ENCODE peak calls at places on chromosomes 1 and 21, in eight cellular contexts. Y, D, C, R, H, A, B and F are unnamed samples.

GRCh38 chr1:206909167-206909882 is 12.1 kb downstream of the IL24 start:
- DNase-seq in Y (no peak), D (peak; percentile 45), C (peak; percentile 64), R (no peak), H (no peak), A (peak; percentile 85), B (peak; percentile 97), F (no peak)

GRCh38 chr1:180937624-180938225 is 25.0 kb downstream of the KIAA1614 start:
- DNase-seq in Y (no peak), D (no peak), C (no peak), R (no peak), H (no peak), A (no peak), B (peak; percentile 15), F (no peak)

GRCh38 chr1:166974647-166975345 is 544 bp downstream of the ILDR2 start:
- DNase-seq in Y (no peak), D (peak; percentile 16), C (no peak), R (no peak), H (no peak), A (no peak), B (no peak), F (no peak)

GRCh38 chr1:221868894-221869293 is 127.0 kb upstream of the DUSP10 start:
- DNase-seq in Y (no peak), D (peak; percentile 90), C (no peak), R (no peak), H (peak; percentile 87), A (peak; percentile 87), B (no peak), F (peak; percentile 83)

GRCh38 chr1:40868051-40868723 is 6.0 kb upstream of the CITED4 start:
- DNase-seq in Y (no peak), D (peak; percentile 82), C (no peak), R (no peak), H (peak; percentile 84), A (peak; percentile 89), B (no peak), F (peak; percentile 59)

GRCh38 chr21:33330726-33331125 is 6.0 kb downstream of the IFNAR1 start:
- DNase-seq in Y (no peak), D (no peak), C (no peak), R (no peak), H (no peak), A (no peak), B (no peak), F (no peak)

GRCh38 chr21:29243188-29243587 is 55.5 kb upstream of the BACH1 start:
- DNase-seq in Y (no peak), D (no peak), C (no peak), R (no peak), H (no peak), A (no peak), B (no peak), F (no peak)

GRCh38 chr1:30634507-30634906 is 88.9 kb downstream of the MATN1 start:
- DNase-seq in Y (no peak), D (no peak), C (no peak), R (no peak), H (no peak), A (no peak), B (no peak), F (no peak)

GRCh38 chr1:85319931-85320330 is 43.5 kb upstream of the BCL10 start:
- DNase-seq in Y (no peak), D (no peak), C (no peak), R (no peak), H (no peak), A (peak; percentile 75), B (no peak), F (no peak)

GRCh38 chr1:54284781-54285563 is 85.0 kb downstream of the MRPL37 start:
- DNase-seq in Y (no peak), D (no peak), C (no peak), R (no peak), H (no peak), A (no peak), B (peak; percentile 35), F (no peak)

GRCh38 chr1:26181586-26182371 is 4.5 kb downstream of the CNKSR1 start:
- DNase-seq in Y (no peak), D (no peak), C (no peak), R (no peak), H (peak; percentile 13), A (peak; percentile 95), B (no peak), F (peak; percentile 48)

GRCh38 chr1:26180010-26180506 is 2.8 kb downstream of the CNKSR1 start:
- DNase-seq in Y (no peak), D (no peak), C (no peak), R (no peak), H (no peak), A (no peak), B (no peak), F (no peak)

GRCh38 chr1:26182372-26182675 is 5.0 kb downstream of the CNKSR1 start:
- DNase-seq in Y (no peak), D (no peak), C (no peak), R (no peak), H (no peak), A (no peak), B (no peak), F (no peak)

GRCh38 chr1:26175346-26175745 is 1.9 kb upstream of the CNKSR1 start:
- DNase-seq in Y (no peak), D (no peak), C (no peak), R (no peak), H (no peak), A (no peak), B (no peak), F (no peak)

DNA sequence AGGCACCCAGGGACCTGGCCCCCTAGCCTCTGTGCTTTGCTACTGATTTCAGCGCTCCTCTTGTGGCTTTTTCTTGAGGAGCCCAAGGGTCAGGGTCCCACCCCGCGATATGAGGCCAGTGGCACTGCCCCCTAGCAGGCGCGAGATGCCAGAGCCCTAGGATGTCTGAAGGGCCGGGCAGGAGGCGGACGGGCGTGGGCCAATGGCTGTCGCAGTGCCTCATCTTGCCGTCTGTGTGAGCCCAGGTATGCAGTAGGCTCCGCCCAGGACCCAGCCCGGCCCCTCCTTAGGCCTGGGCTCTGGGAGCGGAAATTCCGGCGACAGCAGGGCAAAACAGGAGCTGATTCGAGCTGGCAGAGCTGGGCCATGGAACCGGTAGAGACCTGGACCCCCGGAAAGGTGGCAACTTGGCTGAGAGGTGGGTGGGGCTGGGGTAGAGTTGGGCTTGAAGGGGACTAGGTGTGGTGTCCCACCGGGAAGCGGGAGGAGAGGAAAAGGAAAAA is at the start of gene CNKSR1:
- DNase-seq in Y (peak; percentile 84), D (no peak), C (no peak), R (no peak), H (no peak), A (peak; percentile 91), B (peak; percentile 86), F (no peak)
- TF ChIP-seq CTCF in Y (peak; percentile 71), D (no peak), C (no peak), R (no peak), H (no peak), A (peak; percentile 24), B (no peak), F (no peak)

GRCh38 chr1:115041654-115042053 is 12.0 kb downstream of the TSHB start:
- DNase-seq in Y (peak; percentile 46), D (no peak), C (no peak), R (peak; percentile 35), H (no peak), A (peak; percentile 70), B (peak; percentile 41), F (no peak)

GRCh38 chr1:115035652-115036051 is 6.0 kb downstream of the TSHB start:
- DNase-seq in Y (no peak), D (no peak), C (no peak), R (no peak), H (no peak), A (no peak), B (no peak), F (no peak)

GRCh38 chr1:115036814-115037535 is 7.3 kb downstream of the TSHB start:
- DNase-seq in Y (no peak), D (no peak), C (no peak), R (no peak), H (no peak), A (no peak), B (no peak), F (no peak)

DNA sequence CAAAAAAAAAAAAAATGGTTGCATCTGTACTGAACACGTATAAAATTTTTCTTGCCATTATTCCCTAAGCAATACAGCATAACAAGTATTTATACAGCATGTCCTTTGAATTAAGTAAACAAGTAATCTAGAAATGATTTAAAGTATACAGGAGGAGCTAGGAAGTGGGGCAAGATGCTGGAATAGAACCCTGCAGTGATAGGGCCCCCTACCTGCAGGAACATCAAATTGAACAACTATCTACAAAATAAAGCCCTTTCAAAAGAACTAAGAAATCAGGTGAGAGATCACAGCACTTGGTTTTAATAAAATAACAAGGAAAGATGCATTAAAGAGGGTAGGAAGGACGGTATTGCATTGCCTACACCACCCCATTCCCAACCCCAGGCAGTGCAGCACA is 10.9 kb downstream of the TSHB start:
- DNase-seq in Y (no peak), D (no peak), C (no peak), R (no peak), H (no peak), A (peak; percentile 24), B (no peak), F (no peak)
- TF ChIP-seq CTCF in Y (peak; percentile 47), D (no peak), C (no peak), R (peak; percentile 25), H (no peak), A (peak; percentile 17), B (no peak), F (no peak)

GRCh38 chr21:24076179-24076578 is 1531.1 kb downstream of the MRPL39 start:
- DNase-seq in Y (no peak), D (peak; percentile 0), C (no peak), R (no peak), H (peak; percentile 52), A (no peak), B (no peak), F (peak; percentile 2)
- TF ChIP-seq CTCF in Y (no peak), D (no peak), C (no peak), R (no peak), H (peak; percentile 40), A (no peak), B (no peak), F (no peak)

DNA sequence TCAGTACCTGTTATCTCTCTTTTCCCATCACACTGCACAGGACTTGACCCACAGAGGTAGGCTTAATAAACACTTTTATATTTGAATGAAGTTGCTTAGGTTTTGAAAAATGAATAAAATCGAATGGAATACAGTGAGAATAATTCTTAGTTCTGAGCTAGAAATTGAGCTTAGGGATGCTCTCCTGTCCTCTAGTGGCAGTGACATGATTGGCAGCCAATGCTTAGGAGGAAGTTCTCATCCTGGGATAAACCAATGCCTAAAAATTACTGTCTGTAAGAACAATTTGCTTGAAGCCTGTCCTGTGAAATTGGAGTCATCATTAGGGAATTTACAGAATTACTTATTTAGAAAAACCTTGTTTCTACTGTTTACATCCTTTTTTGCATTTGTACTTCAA is 21.3 kb upstream of the CYP4X1 start:
- DNase-seq in Y (no peak), D (no peak), C (no peak), R (no peak), H (no peak), A (peak; percentile 21), B (no peak), F (no peak)
- TF ChIP-seq CTCF in Y (peak; percentile 59), D (no peak), C (no peak), R (peak; percentile 46), H (no peak), A (peak; percentile 79), B (peak; percentile 20), F (no peak)

DNA sequence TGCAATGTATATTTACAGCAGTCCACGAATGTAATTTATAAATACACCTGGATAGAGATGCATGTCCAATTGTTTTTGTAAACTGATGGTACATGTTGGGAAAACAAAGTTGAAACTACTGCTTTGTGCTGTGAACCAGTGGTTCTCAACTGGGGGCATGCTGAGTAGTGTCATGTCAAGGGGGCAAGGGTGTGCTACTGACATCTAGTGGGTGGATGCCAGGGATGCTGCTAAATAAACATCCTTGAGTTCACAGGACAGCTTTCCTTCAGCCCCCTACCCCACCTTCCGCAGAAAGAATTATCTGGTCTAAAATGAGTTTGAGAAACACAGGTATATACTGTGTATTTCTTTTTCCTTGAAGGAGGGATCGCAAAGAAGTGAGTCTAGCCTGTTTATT is 95.9 kb downstream of the RASAL2 start:
- DNase-seq in Y (peak; percentile 13), D (peak; percentile 34), C (no peak), R (peak; percentile 78), H (peak; percentile 11), A (peak; percentile 44), B (no peak), F (peak; percentile 33)
- TF ChIP-seq CTCF in Y (peak; percentile 70), D (peak; percentile 40), C (no peak), R (peak; percentile 74), H (peak; percentile 28), A (peak; percentile 66), B (peak; percentile 53), F (peak; percentile 21)